ENCODE peak calls at places on chromosomes 16 and 17, in four cellular contexts. Y is naive thymus-derived CD8-positive, alpha-beta T cell; Q is HFFc6; M is activated CD4-positive, alpha-beta T cell treated with anti-CD3 and anti-CD28 coated beads for 24 hours. R is an unnamed sample.

GRCh38 chr16:64089697-64090096 is 1032.2 kb downstream of the CDH11 start:
- DNase-seq in Y (no peak), Q (peak; percentile 10), M (no peak), R (no peak)

GRCh38 chr17:74305865-74306654 is 20.0 kb upstream of the KIF19 start:
- DNase-seq in Y (no peak), Q (no peak), M (no peak), R (no peak)

GRCh38 chr17:65171753-65172152 is 34.6 kb downstream of the RGS9 start:
- DNase-seq in Y (no peak), Q (no peak), M (no peak), R (no peak)

GRCh38 chr17:44197980-44198720 is 1.5 kb downstream of the ATXN7L3 start:
- DNase-seq in Y (peak; percentile 62), Q (peak; percentile 45), M (no peak), R (no peak)

GRCh38 chr16:72108353-72109102 is 14.9 kb downstream of the DHX38 start:
- DNase-seq in Y (no peak), Q (no peak), M (no peak), R (no peak)

GRCh38 chr16:86343733-86344585 is 166.4 kb upstream of the FOXF1 start:
- DNase-seq in Y (no peak), Q (no peak), M (no peak), R (no peak)

GRCh38 chr16:48361540-48361939 is 23.7 kb downstream of the SIAH1 start:
- DNase-seq in Y (no peak), Q (no peak), M (no peak), R (no peak)

GRCh38 chr17:17151962-17152361 is 54.2 kb downstream of the PLD6 start:
- DNase-seq in Y (no peak), Q (peak; percentile 95), M (no peak), R (peak; percentile 46)

GRCh38 chr16:23384878-23385277 is 68.1 kb downstream of the COG7 start:
- DNase-seq in Y (no peak), Q (no peak), M (no peak), R (no peak)

GRCh38 chr17:68809148-68809547 is 146.0 kb downstream of the ABCA8 start:
- DNase-seq in Y (no peak), Q (no peak), M (no peak), R (no peak)